ENCODE peak calls at places on chromosomes 1 and 21, in ten cellular contexts. S, D, B, R, A, H, Z, V, M and X are unnamed samples. For H3K4me1 and H3K9me3, the result is how much of the 10 kb centered on the place peaks cover.

GRCh38 chr1:117654485-117655219 is 48.8 kb downstream of the TENT5C start:
- DNase-seq in M (no peak), A (no peak), S (no peak), H (no peak), V (no peak), R (peak), B (no peak), Z (no peak), D (no peak), X (no peak)

GRCh38 chr1:206141996-206142395 is 24.8 kb upstream of the AVPR1B start:
- DNase-seq in H (no peak), S (no peak), M (no peak), R (no peak), D (no peak), Z (no peak), V (peak), A (no peak), B (no peak), X (no peak)

GRCh38 chr1:77126309-77126708 is 92.9 kb downstream of the PIGK start:
- DNase-seq in V (peak), M (peak), Z (peak), R (peak), B (peak), S (peak), H (no peak), D (peak), A (no peak), X (peak)

GRCh38 chr21:39321424-39321823 is 8.0 kb upstream of the BRWD1 start:
- DNase-seq in D (no peak), B (no peak), V (no peak), M (no peak), R (no peak), Z (peak), A (no peak), H (no peak), S (no peak), X (no peak)

GRCh38 chr1:174232761-174233160 is 73.4 kb downstream of the RABGAP1L start:
- DNase-seq in R (no peak), A (no peak), H (no peak), B (no peak), V (no peak), D (no peak), Z (no peak), M (no peak), S (no peak), X (no peak)

GRCh38 chr1:56508523-56508983 is 70.8 kb downstream of the PLPP3 start:
- DNase-seq in V (peak), R (no peak), B (no peak), H (peak), A (peak), S (no peak), D (no peak), Z (peak), M (peak), X (no peak)

GRCh38 chr21:36202721-36203602 is 46.3 kb downstream of the DOP1B start:
- DNase-seq in Z (peak), V (no peak), D (no peak), M (no peak), B (no peak), R (no peak), A (no peak), S (no peak), H (no peak), X (no peak)

GRCh38 chr21:45384656-45385548 is 20.1 kb upstream of the COL18A1 start:
- DNase-seq in H (peak), M (no peak), B (no peak), A (peak), V (no peak), R (no peak), S (no peak), Z (no peak), D (no peak), X (no peak)

GRCh38 chr1:93675272-93675671 is 6.4 kb downstream of the BCAR3 start:
- DNase-seq in A (no peak), R (no peak), B (no peak), M (no peak), S (peak), Z (no peak), V (no peak), H (no peak), D (no peak), X (no peak)
- H3K4me1 ChIP-seq in A (under half), R (under half), B (under half), M (under half), S (under half), Z (under half), V (under half), H (under half), D (under half), X (under half)

GRCh38 chr1:248421384-248421783 is 18.5 kb downstream of the OR2T1 start:
- DNase-seq in H (no peak), S (no peak), D (peak), V (no peak), R (peak), Z (no peak), M (no peak), A (no peak), B (no peak), X (no peak)

GRCh38 chr1:248416226-248416625 is 13.4 kb downstream of the OR2T1 start:
- DNase-seq in S (no peak), B (no peak), Z (no peak), M (no peak), H (no peak), V (no peak), A (no peak), R (no peak), D (no peak), X (no peak)

DNA sequence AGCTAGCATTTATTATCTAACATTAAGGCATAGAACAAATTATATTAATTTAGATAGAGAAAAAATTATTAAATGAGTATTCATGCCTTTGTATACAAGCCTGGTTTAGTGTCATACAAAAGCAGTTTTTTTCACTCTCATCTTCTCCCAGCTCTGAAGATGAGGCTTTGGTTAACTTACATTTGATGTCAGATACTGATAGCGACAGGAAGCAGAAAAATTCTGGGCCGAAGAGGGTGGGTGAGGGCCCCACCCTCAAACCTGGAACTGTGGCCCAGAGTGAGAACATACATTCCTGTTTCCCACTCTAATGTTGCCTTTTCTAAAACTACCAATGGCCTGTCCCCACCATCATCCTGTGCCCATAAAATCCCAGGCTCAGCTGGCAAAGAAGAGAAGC is 15.0 kb downstream of the OR2T1 start:
- DNase-seq in R (no peak), A (no peak), B (peak), S (no peak), M (no peak), H (no peak), Z (no peak), V (no peak), D (no peak), X (no peak)
- H3K9me3 ChIP-seq in R (under half), A (under half), B (under half), S (half or more), M (under half), H (under half), Z (under half), V (under half), D (under half), X (under half)

GRCh38 chr1:235074335-235075120 is 54.1 kb downstream of the TOMM20 start:
- DNase-seq in S (no peak), Z (peak), V (peak), M (peak), H (no peak), A (peak), B (no peak), R (peak), D (no peak), X (no peak)
- H3K4me1 ChIP-seq in S (under half), Z (under half), V (half or more), M (under half), H (under half), A (half or more), B (under half), R (half or more), D (under half), X (under half)

DNA sequence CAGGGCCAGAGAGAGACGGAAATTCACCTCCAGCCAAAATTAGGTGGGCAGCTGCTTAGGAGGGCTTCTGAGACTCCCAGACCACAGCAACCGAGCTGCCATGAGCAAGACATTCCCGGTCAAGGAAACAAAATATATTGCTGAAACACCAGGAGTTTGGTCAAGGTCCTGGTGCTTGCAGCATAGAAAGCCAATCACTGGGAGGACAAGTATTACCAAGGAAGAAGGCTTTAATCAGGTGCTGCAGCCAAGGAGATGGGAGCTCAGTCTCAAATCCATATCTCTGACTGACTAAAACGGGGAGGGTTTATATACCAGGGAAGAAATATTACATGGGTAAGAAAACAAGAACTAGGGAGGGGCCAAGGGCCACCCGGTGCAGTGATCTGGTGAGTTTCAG is 18.8 kb upstream of the TMEM125 start:
- DNase-seq in S (no peak), R (no peak), D (no peak), A (no peak), H (no peak), V (no peak), B (no peak), M (no peak), Z (no peak), X (no peak)
- H3K9me3 ChIP-seq in S (under half), R (under half), D (under half), A (under half), H (under half), V (under half), B (under half), M (under half), Z (under half), X (half or more)

DNA sequence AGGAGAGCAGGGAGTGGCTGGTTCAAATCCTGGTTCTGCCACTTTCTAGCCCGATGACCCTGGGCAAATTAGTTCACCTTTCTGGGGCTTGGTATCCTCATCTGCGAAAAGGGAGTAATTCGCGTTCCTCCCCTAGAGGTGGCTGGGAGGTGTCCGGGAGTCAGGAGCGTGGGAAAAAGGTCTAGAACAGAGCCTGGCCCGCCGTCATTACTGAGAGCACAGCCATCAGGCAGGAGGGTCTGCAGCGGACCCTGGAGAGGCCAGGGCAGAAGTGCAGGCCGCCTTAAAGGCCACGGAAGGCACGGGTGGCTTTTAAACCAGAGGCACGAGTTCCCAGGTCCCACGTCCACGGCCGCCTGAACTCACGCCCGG is 886 bp downstream of the PANK4 start:
- DNase-seq in V (no peak), H (no peak), Z (no peak), R (no peak), S (no peak), A (no peak), B (no peak), M (no peak), D (no peak), X (no peak)
- H3K4me1 ChIP-seq in V (half or more), H (half or more), Z (under half), R (under half), S (under half), A (half or more), B (under half), M (under half), D (under half), X (under half)

DNA sequence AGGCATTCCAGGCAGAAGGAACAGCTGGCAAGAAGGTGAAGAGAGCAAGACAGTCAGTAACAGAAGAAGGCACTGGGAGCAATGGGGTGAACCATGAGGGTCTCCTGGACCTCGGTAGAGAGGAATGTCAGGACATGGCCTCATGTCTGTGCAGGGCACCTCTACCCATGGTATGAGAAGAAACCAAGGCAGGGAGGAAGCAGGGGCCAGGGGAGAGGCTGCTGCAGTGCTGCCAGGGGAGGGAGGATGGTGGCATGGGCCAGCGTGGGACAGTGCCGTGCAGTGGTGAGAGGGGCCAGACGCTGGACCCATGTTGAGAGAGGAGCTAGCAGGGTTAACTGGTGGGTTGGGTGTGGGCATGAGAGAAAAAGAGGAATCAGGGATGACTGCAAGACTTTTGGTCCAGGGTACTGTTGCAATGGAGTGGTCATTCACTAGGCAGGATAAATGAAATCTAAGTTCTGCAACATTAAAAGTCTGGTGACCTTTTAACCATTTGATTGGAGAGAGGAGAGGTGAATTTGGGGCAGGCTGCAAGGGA is 577.6 kb downstream of the MATN1 start:
- DNase-seq in H (no peak), B (no peak), Z (no peak), S (no peak), R (no peak), M (no peak), A (no peak), V (no peak), D (no peak), X (no peak)
- H3K9me3 ChIP-seq in H (under half), B (under half), Z (under half), S (under half), R (under half), M (under half), A (under half), V (under half), D (under half), X (under half)

GRCh38 chr1:234914606-234915290 is 213.9 kb downstream of the TOMM20 start:
- DNase-seq in S (no peak), Z (no peak), R (no peak), B (no peak), M (no peak), D (no peak), H (no peak), V (no peak), A (no peak), X (no peak)

GRCh38 chr1:234917495-234918188 is 211.0 kb downstream of the TOMM20 start:
- DNase-seq in B (no peak), M (no peak), V (no peak), S (no peak), H (no peak), Z (no peak), A (no peak), D (no peak), R (no peak), X (no peak)

GRCh38 chr1:234915923-234916675 is 212.5 kb downstream of the TOMM20 start:
- DNase-seq in V (peak), D (peak), H (peak), R (peak), Z (no peak), B (no peak), M (no peak), S (no peak), A (no peak), X (no peak)

GRCh38 chr1:234918216-234918841 is 210.3 kb downstream of the TOMM20 start:
- DNase-seq in H (no peak), R (no peak), S (no peak), M (no peak), A (peak), D (no peak), Z (no peak), V (peak), B (no peak), X (no peak)

GRCh38 chr1:234916840-234917239 is 211.8 kb downstream of the TOMM20 start:
- DNase-seq in S (no peak), A (no peak), D (no peak), B (no peak), R (no peak), M (no peak), Z (no peak), V (no peak), H (no peak), X (no peak)
- H3K4me1 ChIP-seq in S (under half), A (under half), D (under half), B (under half), R (under half), M (under half), Z (under half), V (half or more), H (half or more), X (under half)

GRCh38 chr1:4551706-4552105 is 102.7 kb upstream of the AJAP1 start:
- DNase-seq in R (no peak), H (no peak), D (no peak), S (no peak), A (no peak), Z (no peak), V (no peak), M (no peak), B (no peak), X (no peak)
- H3K9me3 ChIP-seq in R (under half), H (under half), D (under half), S (under half), A (under half), Z (under half), V (under half), M (under half), B (under half), X (under half)

GRCh38 chr1:113714606-113715269 is 44.5 kb downstream of the PHTF1 start:
- DNase-seq in D (no peak), M (no peak), V (peak), S (no peak), H (no peak), Z (no peak), B (no peak), A (no peak), R (no peak), X (no peak)
- H3K4me1 ChIP-seq in D (under half), M (under half), V (under half), S (under half), H (under half), Z (under half), B (under half), A (under half), R (under half), X (under half)